ENCODE peak calls at places on chromosomes 7 and 10, in ten cellular contexts. One of them, this sample, is unnamed.

GRCh38 chr10:110827872-110828271 is 43.9 kb upstream of the PDCD4 start:
- DNase-seq in left ventricle myocardium inferior: no peak
- DNase-seq in HCT116: no peak
- DNase-seq in nephron progenitor cell: no peak
- DNase-seq in AG04450: no peak
- DNase-seq in AG04449: no peak
- DNase-seq in lower leg skin: no peak
- DNase-seq in body of pancreas: no peak
- DNase-seq in fibroblast of mammary gland: no peak
- DNase-seq in hepatocyte: no peak
- DNase-seq in this sample: no peak

GRCh38 chr7:100430450-100431285 is 1.0 kb downstream of the MEPCE start:
- DNase-seq in left ventricle myocardium inferior: no peak
- DNase-seq in HCT116: no peak
- DNase-seq in nephron progenitor cell: no peak
- DNase-seq in AG04450: no peak
- DNase-seq in AG04449: no peak
- DNase-seq in lower leg skin: peak; percentile 92
- DNase-seq in body of pancreas: no peak
- DNase-seq in fibroblast of mammary gland: peak; percentile 17
- DNase-seq in hepatocyte: no peak
- DNase-seq in this sample: no peak

GRCh38 chr7:68488366-68489060 is 1109.8 kb upstream of the AUTS2 start:
- DNase-seq in left ventricle myocardium inferior: no peak
- DNase-seq in HCT116: no peak
- DNase-seq in nephron progenitor cell: no peak
- DNase-seq in AG04450: no peak
- DNase-seq in AG04449: no peak
- DNase-seq in lower leg skin: peak; percentile 67
- DNase-seq in body of pancreas: no peak
- DNase-seq in fibroblast of mammary gland: no peak
- DNase-seq in hepatocyte: no peak
- DNase-seq in this sample: no peak

GRCh38 chr10:47374611-47375536 is 9.2 kb downstream of the ZNF488 start:
- DNase-seq in left ventricle myocardium inferior: no peak
- DNase-seq in HCT116: no peak
- DNase-seq in nephron progenitor cell: no peak
- DNase-seq in AG04450: peak; percentile 13
- DNase-seq in AG04449: peak; percentile 33
- DNase-seq in lower leg skin: no peak
- DNase-seq in body of pancreas: no peak
- DNase-seq in fibroblast of mammary gland: peak; percentile 35
- DNase-seq in hepatocyte: no peak
- DNase-seq in this sample: peak; percentile 73

GRCh38 chr7:114450431-114450830 is 35.8 kb downstream of the FOXP2 start:
- DNase-seq in left ventricle myocardium inferior: no peak
- DNase-seq in HCT116: no peak
- DNase-seq in nephron progenitor cell: no peak
- DNase-seq in AG04450: no peak
- DNase-seq in AG04449: no peak
- DNase-seq in lower leg skin: no peak
- DNase-seq in body of pancreas: no peak
- DNase-seq in fibroblast of mammary gland: no peak
- DNase-seq in hepatocyte: no peak
- DNase-seq in this sample: no peak

GRCh38 chr7:116576350-116577319 is 51.8 kb downstream of the CAV1 start:
- DNase-seq in left ventricle myocardium inferior: no peak
- DNase-seq in HCT116: no peak
- DNase-seq in nephron progenitor cell: no peak
- DNase-seq in AG04450: peak; percentile 89
- DNase-seq in AG04449: peak; percentile 86
- DNase-seq in lower leg skin: peak; percentile 54
- DNase-seq in body of pancreas: no peak
- DNase-seq in fibroblast of mammary gland: peak; percentile 98
- DNase-seq in hepatocyte: peak; percentile 35
- DNase-seq in this sample: no peak

GRCh38 chr7:108308276-108308675 is 148.0 kb downstream of the NRCAM start:
- DNase-seq in left ventricle myocardium inferior: no peak
- DNase-seq in HCT116: no peak
- DNase-seq in nephron progenitor cell: no peak
- DNase-seq in AG04450: no peak
- DNase-seq in AG04449: no peak
- DNase-seq in lower leg skin: no peak
- DNase-seq in body of pancreas: no peak
- DNase-seq in fibroblast of mammary gland: peak; percentile 70
- DNase-seq in hepatocyte: no peak
- DNase-seq in this sample: no peak

GRCh38 chr10:60663850-60664249 is 114.4 kb upstream of the CDK1 start:
- DNase-seq in left ventricle myocardium inferior: no peak
- DNase-seq in HCT116: no peak
- DNase-seq in nephron progenitor cell: no peak
- DNase-seq in AG04450: no peak
- DNase-seq in AG04449: no peak
- DNase-seq in lower leg skin: no peak
- DNase-seq in body of pancreas: no peak
- DNase-seq in fibroblast of mammary gland: no peak
- DNase-seq in hepatocyte: no peak
- DNase-seq in this sample: no peak

GRCh38 chr10:88731296-88731695 is 25.2 kb downstream of the LIPK start:
- DNase-seq in left ventricle myocardium inferior: no peak
- DNase-seq in HCT116: no peak
- DNase-seq in nephron progenitor cell: no peak
- DNase-seq in AG04450: no peak
- DNase-seq in AG04449: no peak
- DNase-seq in lower leg skin: no peak
- DNase-seq in body of pancreas: no peak
- DNase-seq in fibroblast of mammary gland: no peak
- DNase-seq in hepatocyte: peak; percentile 24
- DNase-seq in this sample: no peak

GRCh38 chr10:88733215-88733614 is 26.6 kb upstream of the LIPN start:
- DNase-seq in left ventricle myocardium inferior: no peak
- DNase-seq in HCT116: no peak
- DNase-seq in nephron progenitor cell: no peak
- DNase-seq in AG04450: no peak
- DNase-seq in AG04449: no peak
- DNase-seq in lower leg skin: no peak
- DNase-seq in body of pancreas: no peak
- DNase-seq in fibroblast of mammary gland: no peak
- DNase-seq in hepatocyte: no peak
- DNase-seq in this sample: no peak

GRCh38 chr10:88725798-88726197 is 19.7 kb downstream of the LIPK start:
- DNase-seq in left ventricle myocardium inferior: no peak
- DNase-seq in HCT116: no peak
- DNase-seq in nephron progenitor cell: no peak
- DNase-seq in AG04450: no peak
- DNase-seq in AG04449: no peak
- DNase-seq in lower leg skin: no peak
- DNase-seq in body of pancreas: no peak
- DNase-seq in fibroblast of mammary gland: no peak
- DNase-seq in hepatocyte: no peak
- DNase-seq in this sample: no peak

GRCh38 chr10:88730864-88731263 is 24.8 kb downstream of the LIPK start:
- DNase-seq in left ventricle myocardium inferior: no peak
- DNase-seq in HCT116: no peak
- DNase-seq in nephron progenitor cell: no peak
- DNase-seq in AG04450: no peak
- DNase-seq in AG04449: no peak
- DNase-seq in lower leg skin: no peak
- DNase-seq in body of pancreas: no peak
- DNase-seq in fibroblast of mammary gland: no peak
- DNase-seq in hepatocyte: no peak
- DNase-seq in this sample: no peak

DNA sequence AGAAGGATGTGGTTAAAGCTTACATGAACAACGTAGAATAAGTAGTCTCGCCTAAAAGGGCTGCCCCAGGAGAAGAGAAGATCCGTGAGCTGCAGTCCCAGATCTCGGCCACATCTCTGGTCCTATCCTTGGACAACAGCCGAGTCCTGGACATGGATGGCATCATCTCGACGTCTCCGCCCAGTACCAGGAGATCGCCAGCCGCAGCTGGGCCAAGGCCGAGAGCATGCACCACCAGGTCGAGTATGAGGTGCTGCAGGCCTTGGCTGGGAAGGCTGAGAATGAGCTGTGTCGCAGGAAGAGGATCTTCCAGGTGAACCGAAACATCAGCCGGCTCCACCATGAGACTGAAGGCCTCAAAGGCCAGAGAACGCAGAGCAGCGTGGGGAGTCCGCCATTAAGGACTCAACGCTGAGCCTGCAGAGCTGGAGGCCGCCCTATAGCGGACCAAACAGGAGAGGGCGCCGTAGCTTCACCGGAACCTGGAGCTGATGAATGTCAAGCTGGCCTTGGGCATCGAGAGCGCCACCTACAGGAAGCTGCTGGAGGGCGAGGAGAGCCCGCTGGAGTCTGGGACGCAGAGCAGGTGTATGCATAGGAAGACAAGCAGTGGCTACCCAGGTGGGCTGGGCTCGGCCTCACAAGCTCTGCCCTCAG is 22.2 kb downstream of the LIPK start:
- DNase-seq in left ventricle myocardium inferior: no peak
- DNase-seq in HCT116: peak; percentile 54
- DNase-seq in nephron progenitor cell: peak; percentile 29
- DNase-seq in AG04450: no peak
- DNase-seq in AG04449: no peak
- DNase-seq in lower leg skin: no peak
- DNase-seq in body of pancreas: no peak
- DNase-seq in fibroblast of mammary gland: peak; percentile 36
- DNase-seq in hepatocyte: peak; percentile 7
- DNase-seq in this sample: no peak
- TF ChIP-seq CTCF in left ventricle myocardium inferior: no peak
- TF ChIP-seq CTCF in HCT116: peak; percentile 83
- TF ChIP-seq CTCF in nephron progenitor cell: peak; percentile 31
- TF ChIP-seq CTCF in AG04450: peak; percentile 2
- TF ChIP-seq CTCF in AG04449: no peak
- TF ChIP-seq CTCF in lower leg skin: no peak
- TF ChIP-seq CTCF in body of pancreas: no peak
- TF ChIP-seq CTCF in fibroblast of mammary gland: peak; percentile 40
- TF ChIP-seq CTCF in hepatocyte: peak; percentile 9
- TF ChIP-seq CTCF in this sample: peak; percentile 26

DNA sequence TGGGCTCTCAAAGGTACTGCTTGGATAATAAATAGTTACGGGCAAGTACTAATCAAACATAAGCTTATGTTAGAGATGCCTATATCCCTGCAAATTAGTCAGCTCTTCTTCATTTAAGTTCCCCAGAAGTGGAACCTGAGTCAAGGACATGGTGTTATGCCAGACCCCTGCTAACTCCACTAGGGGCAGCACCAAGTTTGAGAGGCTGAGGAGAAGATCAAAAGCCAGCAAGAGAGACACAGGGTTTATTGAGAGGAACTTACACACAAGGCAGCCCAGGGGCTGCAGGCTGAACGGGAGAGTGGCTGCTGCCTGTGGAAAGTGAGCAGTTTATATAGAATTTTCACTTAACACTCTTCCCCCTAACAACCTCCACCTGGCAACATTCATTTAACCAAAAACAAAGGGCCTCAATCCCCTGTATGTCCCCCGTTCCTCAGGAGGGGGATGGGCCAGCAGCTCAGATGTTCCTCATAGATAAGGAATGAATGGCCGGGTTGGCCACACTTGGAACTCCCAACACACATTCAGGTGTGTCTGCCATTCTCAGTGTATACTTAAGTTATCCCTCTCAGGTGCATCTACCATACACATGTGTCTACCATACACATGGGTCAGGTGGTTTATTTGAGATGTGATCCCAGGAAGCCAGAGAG is 62.6 kb upstream of the GHITM start:
- DNase-seq in left ventricle myocardium inferior: no peak
- DNase-seq in HCT116: no peak
- DNase-seq in nephron progenitor cell: no peak
- DNase-seq in AG04450: peak; percentile 1
- DNase-seq in AG04449: no peak
- DNase-seq in lower leg skin: no peak
- DNase-seq in body of pancreas: no peak
- DNase-seq in fibroblast of mammary gland: peak; percentile 53
- DNase-seq in hepatocyte: peak; percentile 29
- DNase-seq in this sample: no peak
- TF ChIP-seq CTCF in left ventricle myocardium inferior: peak; percentile 26
- TF ChIP-seq CTCF in HCT116: peak; percentile 65
- TF ChIP-seq CTCF in nephron progenitor cell: peak; percentile 20
- TF ChIP-seq CTCF in AG04450: peak; percentile 56
- TF ChIP-seq CTCF in AG04449: peak; percentile 8
- TF ChIP-seq CTCF in lower leg skin: no peak
- TF ChIP-seq CTCF in body of pancreas: no peak
- TF ChIP-seq CTCF in fibroblast of mammary gland: peak; percentile 45
- TF ChIP-seq CTCF in hepatocyte: peak; percentile 26
- TF ChIP-seq CTCF in this sample: peak; percentile 48

GRCh38 chr10:124461642-124462347 is at the start of gene LHPP:
- DNase-seq in left ventricle myocardium inferior: peak; percentile 86
- DNase-seq in HCT116: peak; percentile 69
- DNase-seq in nephron progenitor cell: peak; percentile 79
- DNase-seq in AG04450: peak; percentile 3
- DNase-seq in AG04449: no peak
- DNase-seq in lower leg skin: peak; percentile 96
- DNase-seq in body of pancreas: peak; percentile 86
- DNase-seq in fibroblast of mammary gland: peak; percentile 65
- DNase-seq in hepatocyte: peak; percentile 92
- DNase-seq in this sample: peak; percentile 91
- TF ChIP-seq CTCF in left ventricle myocardium inferior: peak; percentile 76
- TF ChIP-seq CTCF in HCT116: peak; percentile 20
- TF ChIP-seq CTCF in nephron progenitor cell: peak; percentile 14
- TF ChIP-seq CTCF in AG04450: no peak
- TF ChIP-seq CTCF in AG04449: no peak
- TF ChIP-seq CTCF in lower leg skin: no peak
- TF ChIP-seq CTCF in body of pancreas: peak; percentile 18
- TF ChIP-seq CTCF in fibroblast of mammary gland: no peak
- TF ChIP-seq CTCF in hepatocyte: peak; percentile 34
- TF ChIP-seq CTCF in this sample: peak; percentile 66

DNA sequence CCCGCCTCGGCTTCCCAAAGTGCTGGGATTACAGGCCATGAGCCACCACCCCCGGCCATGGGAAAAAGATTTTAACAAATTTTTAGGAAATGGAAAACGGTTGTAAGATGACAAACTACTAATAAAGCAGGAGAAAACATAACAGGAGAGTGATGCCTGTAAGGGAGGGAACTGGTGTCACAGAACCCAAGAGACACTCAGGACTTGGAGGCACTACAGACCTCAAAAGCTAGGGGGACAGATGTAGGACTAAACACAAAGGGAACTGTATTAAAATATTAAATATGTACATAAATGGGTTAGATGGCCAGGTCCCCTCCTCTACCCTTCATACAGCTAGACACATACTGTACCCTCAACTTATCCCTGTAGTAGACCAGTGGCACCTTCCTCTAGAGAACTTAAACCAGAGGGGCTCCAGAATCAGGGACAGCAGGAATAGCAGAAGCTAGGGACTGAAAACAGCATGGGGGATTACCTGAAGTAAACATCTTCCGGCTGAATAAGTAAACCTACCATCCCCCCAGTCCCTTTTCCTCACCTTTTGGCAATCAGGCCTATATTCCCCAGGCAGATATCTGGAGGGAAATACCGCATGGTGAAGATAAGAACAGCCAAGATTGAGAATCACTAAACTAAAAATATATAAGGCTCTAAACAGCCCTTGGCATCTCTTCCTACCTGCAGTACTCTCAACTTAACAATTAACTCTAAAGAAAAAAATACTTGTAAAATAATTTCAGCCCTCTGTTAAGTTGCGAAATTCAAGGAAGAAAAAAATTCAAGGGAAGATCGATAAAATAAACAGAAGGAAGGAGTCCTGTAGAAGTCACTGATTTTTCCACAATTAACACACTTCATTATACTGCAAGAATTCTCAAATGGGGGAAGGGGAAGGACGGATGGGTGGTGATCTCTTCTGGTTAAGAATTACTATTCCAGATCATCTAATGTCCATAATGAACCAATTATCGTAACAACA is 15.5 kb downstream of the TM9SF3 start:
- DNase-seq in left ventricle myocardium inferior: no peak
- DNase-seq in HCT116: no peak
- DNase-seq in nephron progenitor cell: no peak
- DNase-seq in AG04450: no peak
- DNase-seq in AG04449: no peak
- DNase-seq in lower leg skin: no peak
- DNase-seq in body of pancreas: no peak
- DNase-seq in fibroblast of mammary gland: no peak
- DNase-seq in hepatocyte: no peak
- DNase-seq in this sample: no peak
- TF ChIP-seq CTCF in left ventricle myocardium inferior: peak; percentile 16
- TF ChIP-seq CTCF in HCT116: no peak
- TF ChIP-seq CTCF in nephron progenitor cell: no peak
- TF ChIP-seq CTCF in AG04450: no peak
- TF ChIP-seq CTCF in AG04449: no peak
- TF ChIP-seq CTCF in lower leg skin: no peak
- TF ChIP-seq CTCF in body of pancreas: no peak
- TF ChIP-seq CTCF in fibroblast of mammary gland: no peak
- TF ChIP-seq CTCF in hepatocyte: no peak
- TF ChIP-seq CTCF in this sample: no peak